ENCODE peak calls at places on chromosomes 12 and 14, in four cellular contexts. L, O, V and A are unnamed samples.

GRCh38 chr12:90854136-90854689 is 100.8 kb downstream of the CCER1 start:
- DNase-seq in L (no peak), O (no peak), V (peak; percentile 7), A (peak; percentile 19)

GRCh38 chr14:58133739-58134138 is 18.3 kb downstream of the ARMH4 start:
- DNase-seq in L (no peak), O (no peak), V (no peak), A (no peak)

GRCh38 chr14:79836577-79836976 is 374.7 kb downstream of the DIO2 start:
- DNase-seq in L (no peak), O (no peak), V (no peak), A (no peak)

GRCh38 chr12:12333980-12334709 is 15.9 kb downstream of the MANSC1 start:
- DNase-seq in L (peak; percentile 52), O (peak; percentile 48), V (peak; percentile 40), A (no peak)

GRCh38 chr12:92036771-92037453 is 108.7 kb downstream of the BTG1 start:
- DNase-seq in L (no peak), O (no peak), V (no peak), A (no peak)

GRCh38 chr14:50542941-50543418 is 10.6 kb upstream of the MAP4K5 start:
- DNase-seq in L (no peak), O (peak; percentile 52), V (peak; percentile 27), A (peak; percentile 44)

GRCh38 chr12:105445261-105446015 is 114.9 kb downstream of the C12orf75 start:
- DNase-seq in L (no peak), O (no peak), V (no peak), A (no peak)

GRCh38 chr12:131108171-131108955 is 154.7 kb downstream of the ADGRD1 start:
- DNase-seq in L (no peak), O (no peak), V (no peak), A (no peak)

GRCh38 chr12:64884728-64885127 is 60.3 kb downstream of the TBC1D30 start:
- DNase-seq in L (no peak), O (no peak), V (no peak), A (no peak)

GRCh38 chr12:107127482-107128185 is 34.3 kb upstream of the CRY1 start:
- DNase-seq in L (no peak), O (no peak), V (no peak), A (no peak)

GRCh38 chr14:76772300-76773187 is 11.3 kb downstream of the VASH1 start:
- DNase-seq in L (peak; percentile 87), O (no peak), V (no peak), A (no peak)

GRCh38 chr14:72887514-72887913 is 6.4 kb downstream of the DPF3 start:
- DNase-seq in L (no peak), O (no peak), V (no peak), A (no peak)

GRCh38 chr12:49705479-49706267 is 1.5 kb downstream of the FMNL3 start:
- DNase-seq in L (peak; percentile 56), O (no peak), V (peak; percentile 30), A (no peak)

GRCh38 chr12:120885521-120885920 is 18.6 kb downstream of the SPPL3 start:
- DNase-seq in L (no peak), O (no peak), V (no peak), A (no peak)

GRCh38 chr14:91898256-91898843 is 31.0 kb upstream of the TC2N start:
- DNase-seq in L (no peak), O (no peak), V (no peak), A (no peak)

GRCh38 chr14:67722293-67722692 is 20.6 kb downstream of the RDH12 start:
- DNase-seq in L (no peak), O (no peak), V (peak; percentile 71), A (peak; percentile 39)

GRCh38 chr14:105466491-105467248 is 8.0 kb upstream of the CRIP2 start:
- DNase-seq in L (no peak), O (no peak), V (no peak), A (no peak)

GRCh38 chr12:31204995-31205582 is 120.9 kb downstream of the SINHCAF start:
- DNase-seq in L (no peak), O (no peak), V (no peak), A (no peak)

GRCh38 chr12:51992246-51992645 is 14.5 kb upstream of the TAMALIN start:
- DNase-seq in L (no peak), O (no peak), V (no peak), A (no peak)

GRCh38 chr12:131910302-131911110 is 16.1 kb downstream of the ULK1 start:
- DNase-seq in L (no peak), O (no peak), V (peak; percentile 72), A (no peak)

GRCh38 chr14:65877631-65878030 is 465.1 kb downstream of the FUT8 start:
- DNase-seq in L (no peak), O (no peak), V (no peak), A (no peak)

GRCh38 chr12:112148031-112148513 is 22.7 kb downstream of the TRAFD1 start:
- DNase-seq in L (no peak), O (no peak), V (no peak), A (no peak)

GRCh38 chr12:126219654-126220279 is 1154.5 kb downstream of the AACS start:
- DNase-seq in L (no peak), O (no peak), V (no peak), A (no peak)

GRCh38 chr14:101026341-101026740 is 122.8 kb upstream of the RTL1 start:
- DNase-seq in L (peak; percentile 6), O (no peak), V (peak; percentile 4), A (no peak)

GRCh38 chr14:74720526-74720925 is 7.6 kb downstream of the FCF1 start:
- DNase-seq in L (no peak), O (no peak), V (no peak), A (no peak)

GRCh38 chr12:57765003-57765697 is 1.7 kb downstream of the CYP27B1 start:
- DNase-seq in L (no peak), O (peak; percentile 51), V (peak; percentile 57), A (no peak)

GRCh38 chr12:2225736-2226135 is 172.9 kb downstream of the CACNA1C start:
- DNase-seq in L (no peak), O (no peak), V (no peak), A (no peak)

GRCh38 chr12:118183711-118184110 is 47.8 kb downstream of the PEBP1 start:
- DNase-seq in L (no peak), O (no peak), V (no peak), A (no peak)

GRCh38 chr12:102962986-102963385 is 5.5 kb downstream of the ASCL1 start:
- DNase-seq in L (no peak), O (no peak), V (no peak), A (no peak)

GRCh38 chr12:82426081-82426480 is 67.8 kb downstream of the METTL25 start:
- DNase-seq in L (no peak), O (peak; percentile 5), V (no peak), A (no peak)

GRCh38 chr12:27652174-27652763 is 44.0 kb upstream of the REP15 start:
- DNase-seq in L (no peak), O (peak; percentile 27), V (peak; percentile 74), A (peak; percentile 78)

GRCh38 chr12:83016226-83016835 is 329.6 kb downstream of the TMTC2 start:
- DNase-seq in L (no peak), O (no peak), V (peak; percentile 90), A (peak; percentile 25)

GRCh38 chr12:3662516-3662915 is 90.4 kb downstream of the CRACR2A start:
- DNase-seq in L (no peak), O (no peak), V (no peak), A (no peak)

GRCh38 chr14:21505009-21505553 is 6.1 kb downstream of the METTL3 start:
- DNase-seq in L (no peak), O (no peak), V (no peak), A (no peak)

GRCh38 chr12:122724641-122725243 is 5.9 kb downstream of the HCAR1 start:
- DNase-seq in L (no peak), O (no peak), V (no peak), A (no peak)

GRCh38 chr14:24993631-24994030 is 56.3 kb downstream of the STXBP6 start:
- DNase-seq in L (no peak), O (no peak), V (no peak), A (no peak)

GRCh38 chr14:50030049-50030448 is 86.3 kb downstream of the VCPKMT start:
- DNase-seq in L (no peak), O (no peak), V (no peak), A (no peak)

GRCh38 chr12:124289634-124290600 is 5.0 kb upstream of the RFLNA start:
- DNase-seq in L (peak; percentile 53), O (no peak), V (peak; percentile 51), A (no peak)

GRCh38 chr12:31215521-31216232 is 110.3 kb downstream of the SINHCAF start:
- DNase-seq in L (no peak), O (no peak), V (no peak), A (no peak)

GRCh38 chr12:3350432-3350831 is 140.6 kb upstream of the PRMT8 start:
- DNase-seq in L (no peak), O (no peak), V (no peak), A (no peak)

GRCh38 chr12:7271904-7272303 is 32.0 kb upstream of the ACSM4 start:
- DNase-seq in L (no peak), O (no peak), V (no peak), A (no peak)

GRCh38 chr12:7265251-7265650 is 38.6 kb upstream of the ACSM4 start:
- DNase-seq in L (no peak), O (no peak), V (no peak), A (peak; percentile 13)

GRCh38 chr12:7269273-7269672 is 34.6 kb upstream of the ACSM4 start:
- DNase-seq in L (no peak), O (no peak), V (no peak), A (no peak)
- H3K27ac ChIP-seq in L (no peak overlapping the region), O (no peak overlapping the region), V (no peak overlapping the region), A (no peak overlapping the region)

GRCh38 chr12:88865537-88865936 is 285.3 kb upstream of the KITLG start:
- DNase-seq in L (no peak), O (no peak), V (no peak), A (no peak)
- H3K27ac ChIP-seq in L (no peak overlapping the region), O (no peak overlapping the region), V (no peak overlapping the region), A (no peak overlapping the region)

DNA sequence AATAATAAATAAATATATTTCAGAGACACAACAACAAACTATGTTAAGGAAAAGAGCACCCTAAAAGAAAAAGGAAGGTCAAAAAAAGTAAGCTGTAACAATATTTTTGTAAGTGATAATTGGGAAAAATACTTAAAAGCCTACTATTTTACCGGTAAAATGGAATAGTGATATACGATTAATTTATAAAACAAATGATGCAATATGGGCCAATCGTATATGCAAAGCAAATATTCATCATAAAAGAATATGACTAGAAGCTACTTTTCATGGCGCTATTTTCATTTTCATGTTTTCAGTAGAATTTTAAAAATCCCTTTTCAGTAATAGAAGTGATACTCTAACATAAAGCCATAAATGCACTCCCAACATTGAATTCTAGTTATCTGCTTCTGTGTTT is 131.0 kb upstream of the AMIGO2 start:
- DNase-seq in L (no peak), O (no peak), V (no peak), A (no peak)
- H3K27ac ChIP-seq in L (no peak overlapping the region), O (peak overlapping the region; percentile 35), V (no peak overlapping the region), A (no peak overlapping the region)

GRCh38 chr12:50764861-50765324 is 992 bp downstream of the ATF1 start:
- DNase-seq in L (no peak), O (peak; percentile 76), V (peak; percentile 45), A (no peak)

GRCh38 chr12:50763637-50764115 is at the start of gene ATF1:
- DNase-seq in L (peak; percentile 91), O (peak; percentile 91), V (peak; percentile 85), A (peak; percentile 87)

GRCh38 chr12:50771409-50771808 is 7.5 kb downstream of the ATF1 start:
- DNase-seq in L (no peak), O (no peak), V (no peak), A (no peak)

GRCh38 chr12:50764116-50764860 is 387 bp downstream of the ATF1 start:
- DNase-seq in L (peak; percentile 56), O (peak; percentile 91), V (no peak), A (peak; percentile 30)

GRCh38 chr12:50765325-50765911 is 1.5 kb downstream of the ATF1 start:
- DNase-seq in L (no peak), O (peak; percentile 72), V (peak; percentile 54), A (no peak)
- H3K27ac ChIP-seq in L (peak overlapping the region; percentile 96), O (peak overlapping the region; percentile 77), V (no peak overlapping the region), A (no peak overlapping the region)